ENCODE peak calls at places on chromosomes 11 and 22, in seven cellular contexts. M is neuronal stem cell; J is HT1080; R is BE2C; D is pancreas; H is astrocyte of the spinal cord; X is stimulated activated CD4-positive, alpha-beta T cell treated with anti-CD3 and anti-CD28 coated beads, Interleukin-4, amount 100 ng/mL, for 48 hours. C is an unnamed sample.

GRCh38 chr11:45754261-45754709 is 50.7 kb upstream of the SLC35C1 start:
- DNase-seq in M (no peak), J (no peak), R (no peak), D (no peak), H (no peak), X (no peak), C (no peak)

GRCh38 chr22:48404801-48405447 is 1422.7 kb downstream of the BRD1 start:
- DNase-seq in M (no peak), J (no peak), R (no peak), D (peak), H (no peak), X (no peak), C (no peak)

GRCh38 chr11:65491614-65492386 is 7.0 kb upstream of the MALAT1 start:
- DNase-seq in M (no peak), J (peak), R (peak), D (peak), H (peak), X (no peak), C (no peak)

GRCh38 chr11:694563-695331 is at the start of gene DEAF1:
- DNase-seq in M (peak), J (peak), R (peak), D (peak), H (peak), X (peak), C (peak)

GRCh38 chr11:45527898-45528297 is 137.5 kb downstream of the CHST1 start:
- DNase-seq in M (no peak), J (no peak), R (no peak), D (no peak), H (no peak), X (no peak), C (no peak)

GRCh38 chr22:37421468-37421877 is 5.8 kb downstream of the ELFN2 start:
- DNase-seq in M (no peak), J (no peak), R (no peak), D (no peak), H (no peak), X (no peak), C (no peak)

GRCh38 chr11:128061321-128061871 is 526.0 kb downstream of the ETS1 start:
- DNase-seq in M (no peak), J (no peak), R (no peak), D (no peak), H (peak), X (no peak), C (no peak)

GRCh38 chr11:22130462-22131053 is 62.3 kb upstream of the ANO5 start:
- DNase-seq in M (peak), J (peak), R (no peak), D (no peak), H (no peak), X (no peak), C (no peak)

GRCh38 chr11:102223859-102224258 is 93.4 kb upstream of the BIRC3 start:
- DNase-seq in M (no peak), J (no peak), R (no peak), D (no peak), H (no peak), X (no peak), C (no peak)

GRCh38 chr22:33000342-33001280 is 57.6 kb downstream of the SYN3 start:
- DNase-seq in M (peak), J (peak), R (peak), D (peak), H (peak), X (peak), C (no peak)

GRCh38 chr11:129210831-129211181 is 18.7 kb upstream of the ARHGAP32 start:
- DNase-seq in M (no peak), J (no peak), R (no peak), D (no peak), H (no peak), X (no peak), C (no peak)

GRCh38 chr11:118878187-118878586 is 5.5 kb upstream of the CXCR5 start:
- DNase-seq in M (no peak), J (no peak), R (no peak), D (no peak), H (no peak), X (no peak), C (no peak)

GRCh38 chr11:22459053-22459452 is 120.9 kb downstream of the SLC17A6 start:
- DNase-seq in M (no peak), J (peak), R (no peak), D (no peak), H (no peak), X (no peak), C (no peak)

GRCh38 chr22:37484115-37485005 is 1.8 kb downstream of the MFNG start:
- DNase-seq in M (no peak), J (no peak), R (no peak), D (no peak), H (no peak), X (peak), C (peak)